ENCODE peak calls at places on chromosomes 12 and 14, in four cellular contexts. One of them, this sample, is unnamed.

GRCh38 chr14:66099931-66100330 is 386.2 kb upstream of the CCDC196 start:
- DNase-seq in non-pigmented ciliary epithelial cell: no peak
- DNase-seq in aorta: no peak
- DNase-seq in CD4-positive, alpha-beta T cell: no peak
- DNase-seq in this sample: no peak

GRCh38 chr12:6534914-6535696 is 788 bp downstream of the GAPDH start:
- DNase-seq in non-pigmented ciliary epithelial cell: no peak
- DNase-seq in aorta: peak; percentile 88
- DNase-seq in CD4-positive, alpha-beta T cell: peak; percentile 64
- DNase-seq in this sample: peak; percentile 61

GRCh38 chr12:28017873-28018255 is 45.3 kb upstream of the PTHLH start:
- DNase-seq in non-pigmented ciliary epithelial cell: no peak
- DNase-seq in aorta: no peak
- DNase-seq in CD4-positive, alpha-beta T cell: no peak
- DNase-seq in this sample: no peak

GRCh38 chr14:89646971-89647370 is 229.9 kb upstream of the FOXN3 start:
- DNase-seq in CD4-positive, alpha-beta T cell: no peak
- DNase-seq in aorta: no peak
- DNase-seq in non-pigmented ciliary epithelial cell: no peak
- DNase-seq in this sample: no peak

GRCh38 chr12:94710933-94711332 is 60.6 kb upstream of the TMCC3 start:
- DNase-seq in non-pigmented ciliary epithelial cell: no peak
- DNase-seq in CD4-positive, alpha-beta T cell: no peak
- DNase-seq in aorta: no peak
- DNase-seq in this sample: peak; percentile 9

GRCh38 chr12:26153421-26154154 is 28.8 kb upstream of the BHLHE41 start:
- DNase-seq in aorta: no peak
- DNase-seq in non-pigmented ciliary epithelial cell: peak; percentile 96
- DNase-seq in CD4-positive, alpha-beta T cell: no peak
- DNase-seq in this sample: no peak

GRCh38 chr14:38951451-38951850 is 151.6 kb downstream of the SEC23A start:
- DNase-seq in aorta: no peak
- DNase-seq in non-pigmented ciliary epithelial cell: peak; percentile 30
- DNase-seq in CD4-positive, alpha-beta T cell: no peak
- DNase-seq in this sample: no peak

GRCh38 chr12:75944097-75944904 is 87.3 kb downstream of the PHLDA1 start:
- DNase-seq in CD4-positive, alpha-beta T cell: no peak
- DNase-seq in non-pigmented ciliary epithelial cell: peak; percentile 86
- DNase-seq in aorta: no peak
- DNase-seq in this sample: no peak

GRCh38 chr12:132638541-132639408 is 20.2 kb downstream of the P2RX2 start:
- DNase-seq in non-pigmented ciliary epithelial cell: peak; percentile 15
- DNase-seq in CD4-positive, alpha-beta T cell: no peak
- DNase-seq in aorta: no peak
- DNase-seq in this sample: no peak

GRCh38 chr12:27456618-27457017 is 10.1 kb downstream of the SMCO2 start:
- DNase-seq in aorta: no peak
- DNase-seq in CD4-positive, alpha-beta T cell: no peak
- DNase-seq in non-pigmented ciliary epithelial cell: no peak
- DNase-seq in this sample: no peak

GRCh38 chr14:68210729-68211299 is 391.2 kb downstream of the RAD51B start:
- DNase-seq in CD4-positive, alpha-beta T cell: peak; percentile 5
- DNase-seq in aorta: no peak
- DNase-seq in non-pigmented ciliary epithelial cell: peak; percentile 96
- DNase-seq in this sample: peak; percentile 6

GRCh38 chr14:105165761-105166485 is 2.7 kb downstream of the JAG2 start:
- DNase-seq in aorta: no peak
- DNase-seq in non-pigmented ciliary epithelial cell: no peak
- DNase-seq in CD4-positive, alpha-beta T cell: no peak
- DNase-seq in this sample: no peak

GRCh38 chr12:91021076-91021475 is 16.3 kb upstream of the EPYC start:
- DNase-seq in CD4-positive, alpha-beta T cell: no peak
- DNase-seq in aorta: no peak
- DNase-seq in non-pigmented ciliary epithelial cell: no peak
- DNase-seq in this sample: no peak

GRCh38 chr12:65965358-65965757 is 141.1 kb downstream of the HMGA2 start:
- DNase-seq in non-pigmented ciliary epithelial cell: peak; percentile 60
- DNase-seq in CD4-positive, alpha-beta T cell: no peak
- DNase-seq in aorta: no peak
- DNase-seq in this sample: no peak

GRCh38 chr12:78359530-78359929 is 505.0 kb upstream of the SYT1 start:
- DNase-seq in CD4-positive, alpha-beta T cell: no peak
- DNase-seq in aorta: no peak
- DNase-seq in non-pigmented ciliary epithelial cell: no peak
- DNase-seq in this sample: no peak

GRCh38 chr12:97552410-97553050 is 89.9 kb downstream of the RMST start:
- DNase-seq in aorta: no peak
- DNase-seq in non-pigmented ciliary epithelial cell: no peak
- DNase-seq in CD4-positive, alpha-beta T cell: no peak
- DNase-seq in this sample: no peak

GRCh38 chr12:11568762-11569478 is 80.6 kb upstream of the ETV6 start:
- DNase-seq in aorta: no peak
- DNase-seq in non-pigmented ciliary epithelial cell: no peak
- DNase-seq in CD4-positive, alpha-beta T cell: no peak
- DNase-seq in this sample: no peak

GRCh38 chr14:23548351-23549318 is 2.9 kb downstream of the ZFHX2 start:
- DNase-seq in aorta: no peak
- DNase-seq in non-pigmented ciliary epithelial cell: no peak
- DNase-seq in CD4-positive, alpha-beta T cell: no peak
- DNase-seq in this sample: no peak

This sample was measured in T-helper 1 cell.